ENCODE peak calls at places on chromosome 14, in seven cellular contexts. K is tibial nerve; W is spleen; I is CD4-positive, alpha-beta T cell; Q is astrocyte; X is psoas muscle; Y is gastrocnemius medialis. P is an unnamed sample.

GRCh38 chr14:91135039-91135438 is 21.2 kb downstream of the DGLUCY start:
- DNase-seq in K (no peak), W (no peak), I (no peak), Q (no peak), X (no peak), Y (no peak), P (no peak)

GRCh38 chr14:93720076-93720815 is 68.0 kb downstream of the PRIMA1 start:
- DNase-seq in K (no peak), W (peak; percentile 70), I (no peak), Q (no peak), X (peak; percentile 39), Y (no peak), P (no peak)

GRCh38 chr14:56119221-56119967 is 1.2 kb downstream of the PELI2 start:
- DNase-seq in K (no peak), W (peak; percentile 93), I (peak; percentile 10), Q (no peak), X (peak; percentile 73), Y (no peak), P (peak; percentile 28)

GRCh38 chr14:56199095-56199975 is 81.1 kb downstream of the PELI2 start:
- DNase-seq in K (peak; percentile 22), W (no peak), I (no peak), Q (peak; percentile 97), X (no peak), Y (peak; percentile 48), P (peak; percentile 64)

GRCh38 chr14:55901281-55901680 is 216.9 kb upstream of the PELI2 start:
- DNase-seq in K (no peak), W (no peak), I (no peak), Q (peak; percentile 47), X (no peak), Y (no peak), P (no peak)

GRCh38 chr14:43877351-43877900 is 629.7 kb downstream of the FSCB start:
- DNase-seq in K (no peak), W (no peak), I (no peak), Q (no peak), X (no peak), Y (no peak), P (no peak)

GRCh38 chr14:76810953-76811400 is 1.7 kb downstream of the ANGEL1 start:
- DNase-seq in K (no peak), W (no peak), I (no peak), Q (peak; percentile 17), X (no peak), Y (no peak), P (no peak)

GRCh38 chr14:84351646-84352045 is 1178.3 kb upstream of the FLRT2 start:
- DNase-seq in K (no peak), W (no peak), I (no peak), Q (no peak), X (no peak), Y (no peak), P (no peak)

GRCh38 chr14:77882631-77883030 is 82.7 kb downstream of the ADCK1 start:
- DNase-seq in K (no peak), W (peak; percentile 34), I (no peak), Q (no peak), X (peak; percentile 21), Y (no peak), P (no peak)

GRCh38 chr14:83870556-83870955 is 1659.4 kb upstream of the FLRT2 start:
- DNase-seq in K (no peak), W (no peak), I (no peak), Q (no peak), X (no peak), Y (no peak), P (no peak)

GRCh38 chr14:85536835-85537195 is 6.9 kb downstream of the FLRT2 start:
- DNase-seq in K (no peak), W (no peak), I (no peak), Q (no peak), X (no peak), Y (no peak), P (no peak)

GRCh38 chr14:69313176-69313575 is 53.2 kb downstream of the GALNT16 start:
- DNase-seq in K (no peak), W (peak; percentile 40), I (no peak), Q (no peak), X (no peak), Y (no peak), P (no peak)

GRCh38 chr14:105937253-105938054 is 411.1 kb downstream of the TMEM121 start:
- DNase-seq in K (no peak), W (peak; percentile 51), I (no peak), Q (no peak), X (no peak), Y (no peak), P (no peak)
- H3K9me3 ChIP-seq in K (peaks cover 12% of the 10 kb centered on the region), W (no peaks in the 10 kb centered on the region), I (peaks cover 16% of the 10 kb centered on the region), Q (peaks cover 20% of the 10 kb centered on the region), X (peaks cover 7% of the 10 kb centered on the region), Y (no peaks in the 10 kb centered on the region), P (peaks cover 10% of the 10 kb centered on the region)

DNA sequence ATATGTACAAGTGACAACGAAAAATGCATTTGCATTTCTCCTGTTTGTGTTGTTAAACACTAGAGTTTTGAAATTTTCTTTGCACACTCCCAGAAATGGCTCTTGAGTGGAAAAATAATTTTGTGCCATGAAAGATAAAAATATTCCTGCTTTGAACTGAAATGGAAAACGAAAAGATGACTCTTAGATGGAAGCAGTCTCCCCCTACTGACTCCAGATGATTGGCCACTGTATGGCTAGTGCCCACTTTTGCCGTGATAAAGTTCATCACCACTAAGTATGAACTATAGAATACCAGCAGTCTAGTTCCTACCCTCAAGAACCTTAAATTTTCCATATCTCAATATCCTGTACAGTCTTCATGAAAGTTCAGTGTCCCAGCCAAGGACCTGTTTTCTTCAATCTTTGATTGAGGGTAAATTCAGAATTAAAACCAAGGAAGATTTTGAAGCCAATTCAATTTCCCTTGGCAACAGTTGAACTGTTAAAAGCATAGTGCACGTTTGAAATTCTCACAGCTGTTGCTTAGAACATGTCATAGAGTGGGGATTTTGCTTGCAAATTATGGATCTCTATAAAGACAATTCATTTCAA is 1.6 kb upstream of the PPP2R5E start:
- DNase-seq in K (no peak), W (no peak), I (no peak), Q (no peak), X (no peak), Y (no peak), P (no peak)
- TF ChIP-seq CTCF in K (peak; percentile 23), W (peak; percentile 42), I (no peak), Q (peak; percentile 20), X (peak; percentile 42), Y (peak; percentile 35), P (peak; percentile 57)

GRCh38 chr14:105924951-105925591 is 398.7 kb downstream of the TMEM121 start:
- DNase-seq in K (no peak), W (peak; percentile 54), I (no peak), Q (no peak), X (peak; percentile 26), Y (no peak), P (no peak)
- H3K9me3 ChIP-seq in K (no peaks in the 10 kb centered on the region), W (no peaks in the 10 kb centered on the region), I (no peaks in the 10 kb centered on the region), Q (peaks cover 11% of the 10 kb centered on the region), X (peaks cover 4% of the 10 kb centered on the region), Y (no peaks in the 10 kb centered on the region), P (no peaks in the 10 kb centered on the region)

GRCh38 chr14:99757331-99758070 is 35.7 kb upstream of the EML1 start:
- DNase-seq in K (no peak), W (no peak), I (no peak), Q (peak; percentile 98), X (no peak), Y (peak; percentile 1), P (peak; percentile 15)
- TF ChIP-seq CTCF in K (no peak), W (no peak), I (no peak), Q (no peak), X (no peak), Y (no peak), P (no peak)

GRCh38 chr14:23624830-23625404 is 11.2 kb upstream of the DHRS2 start:
- DNase-seq in K (no peak), W (no peak), I (no peak), Q (no peak), X (no peak), Y (no peak), P (no peak)

GRCh38 chr14:23629831-23630396 is 6.2 kb upstream of the DHRS2 start:
- DNase-seq in K (no peak), W (no peak), I (no peak), Q (no peak), X (no peak), Y (no peak), P (no peak)

GRCh38 chr14:23627961-23628360 is 8.2 kb upstream of the DHRS2 start:
- DNase-seq in K (no peak), W (no peak), I (no peak), Q (no peak), X (no peak), Y (no peak), P (no peak)

GRCh38 chr14:23629204-23629603 is 7.0 kb upstream of the DHRS2 start:
- DNase-seq in K (no peak), W (no peak), I (no peak), Q (no peak), X (no peak), Y (no peak), P (no peak)

DNA sequence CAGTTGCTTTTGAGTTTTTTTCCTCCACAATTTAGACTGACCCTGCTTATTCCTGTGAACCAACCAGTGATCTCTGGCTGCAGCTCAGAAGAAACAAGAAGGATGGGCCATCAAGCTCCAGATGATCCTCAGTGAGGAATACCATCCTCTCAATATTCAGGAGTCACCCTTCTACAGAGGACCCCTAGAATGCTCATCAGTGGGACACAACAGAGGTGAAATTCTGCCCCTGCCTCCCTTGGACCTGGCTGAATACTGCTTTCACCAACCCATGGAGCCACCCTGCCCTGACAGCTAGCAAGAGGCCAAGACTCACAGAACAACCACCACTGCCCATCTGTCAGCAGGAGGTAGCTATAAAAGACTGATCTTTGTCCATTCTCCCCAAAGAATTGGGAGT is 9.2 kb upstream of the DHRS2 start:
- DNase-seq in K (no peak), W (no peak), I (no peak), Q (no peak), X (no peak), Y (no peak), P (no peak)
- H3K9me3 ChIP-seq in K (no peaks in the 10 kb centered on the region), W (no peaks in the 10 kb centered on the region), I (peaks cover 15% of the 10 kb centered on the region), Q (peaks cover 3% of the 10 kb centered on the region), X (no peaks in the 10 kb centered on the region), Y (no peaks in the 10 kb centered on the region), P (no peaks in the 10 kb centered on the region)

DNA sequence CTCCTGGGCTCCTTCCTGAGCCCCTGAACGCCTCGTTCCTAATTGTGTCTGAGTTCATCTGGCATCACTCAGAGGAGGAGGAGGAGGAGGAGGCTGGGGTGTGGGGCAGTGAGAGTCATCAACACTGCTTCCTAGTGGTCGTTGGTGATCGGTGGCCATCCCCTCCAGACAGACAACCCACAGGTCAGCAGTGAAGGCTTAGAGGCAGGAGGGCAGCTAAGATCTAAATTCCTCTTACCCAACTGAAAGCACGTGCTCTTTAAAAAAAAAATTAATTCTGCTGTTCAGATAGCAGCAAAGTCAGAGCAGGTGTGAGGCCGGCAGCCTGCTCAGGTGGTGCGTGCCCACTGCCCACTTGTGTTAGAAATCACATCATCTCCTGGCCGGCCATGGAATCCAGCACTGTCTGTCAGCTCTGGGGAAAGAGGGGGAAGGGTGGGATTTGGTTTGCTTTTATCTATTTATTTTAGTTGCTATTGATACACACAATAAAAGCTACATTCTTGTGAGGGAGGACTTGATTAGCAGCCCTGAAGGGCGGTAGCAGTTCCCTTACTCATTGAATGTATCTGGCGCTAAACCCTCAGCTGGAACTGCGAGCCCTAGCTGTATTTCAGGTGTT is 46.6 kb downstream of the PPP2R5C start:
- DNase-seq in K (no peak), W (no peak), I (no peak), Q (no peak), X (no peak), Y (no peak), P (no peak)
- TF ChIP-seq CTCF in K (no peak), W (no peak), I (no peak), Q (no peak), X (no peak), Y (no peak), P (no peak)

GRCh38 chr14:104296388-104297312 is 158.3 kb downstream of the KIF26A start:
- DNase-seq in K (no peak), W (peak; percentile 69), I (no peak), Q (no peak), X (peak; percentile 42), Y (no peak), P (no peak)
- H3K9me3 ChIP-seq in K (no peaks in the 10 kb centered on the region), W (no peaks in the 10 kb centered on the region), I (no peaks in the 10 kb centered on the region), Q (peaks cover 7% of the 10 kb centered on the region), X (no peaks in the 10 kb centered on the region), Y (no peaks in the 10 kb centered on the region), P (no peaks in the 10 kb centered on the region)

GRCh38 chr14:53956427-53957201 is at the start of gene BMP4:
- DNase-seq in K (peak; percentile 65), W (peak; percentile 76), I (no peak), Q (peak; percentile 46), X (peak; percentile 91), Y (peak; percentile 73), P (peak; percentile 83)
- TF ChIP-seq CTCF in K (no peak), W (no peak), I (no peak), Q (no peak), X (no peak), Y (no peak), P (no peak)